ENCODE peak calls at places on chromosomes 4 and X, in eight cellular contexts. M is neural progenitor cell; N is KBM-7; Y is activated effector memory CD4-positive, alpha-beta T cell treated with Interleukin-2 at 50 U/mL for 16 hours; V is hepatocyte; P is Right ventricle myocardium superior; F is AG04450; R is GF-D8. Z is an unnamed sample.

GRCh38 chrX:45850775-45851433 is 650.2 kb upstream of the DIPK2B start:
- DNase-seq in M (peak; percentile 63), N (peak; percentile 73), Y (peak; percentile 2), V (peak; percentile 50), P (peak; percentile 40), F (no peak), R (no peak), Z (peak; percentile 13)

GRCh38 chr4:56681158-56681848 is at the start of gene HOPX:
- DNase-seq in M (no peak), N (no peak), Y (peak; percentile 7), V (peak; percentile 69), P (peak; percentile 50), F (no peak), R (no peak), Z (peak; percentile 15)

GRCh38 chr4:168509786-168510185 is 12.9 kb downstream of the PALLD start:
- DNase-seq in M (no peak), N (no peak), Y (no peak), V (no peak), P (no peak), F (peak; percentile 69), R (peak; percentile 39), Z (no peak)

GRCh38 chr4:51995647-51996046 is 24.5 kb downstream of the LRRC66 start:
- DNase-seq in M (peak; percentile 13), N (no peak), Y (no peak), V (no peak), P (no peak), F (no peak), R (no peak), Z (no peak)

GRCh38 chr4:154719087-154719486 is 24.7 kb upstream of the LRAT start:
- DNase-seq in M (no peak), N (no peak), Y (no peak), V (no peak), P (no peak), F (no peak), R (no peak), Z (no peak)

GRCh38 chr4:169188204-169188603 is 82.6 kb downstream of the SH3RF1 start:
- DNase-seq in M (no peak), N (no peak), Y (no peak), V (no peak), P (no peak), F (no peak), R (no peak), Z (no peak)

GRCh38 chrX:148600581-148600980 is 100.2 kb downstream of the AFF2 start:
- DNase-seq in M (no peak), N (no peak), Y (no peak), V (no peak), P (no peak), F (no peak), R (no peak), Z (no peak)

GRCh38 chr4:173074501-173074946 is 94.1 kb upstream of the GALNT7 start:
- DNase-seq in M (peak; percentile 49), N (peak; percentile 5), Y (no peak), V (peak; percentile 68), P (no peak), F (peak; percentile 67), R (peak; percentile 25), Z (peak; percentile 98)

GRCh38 chrX:106300656-106301055 is 132.6 kb downstream of the PWWP3B start:
- DNase-seq in M (no peak), N (no peak), Y (no peak), V (no peak), P (no peak), F (no peak), R (no peak), Z (no peak)

GRCh38 chr4:20178902-20179576 is 72.7 kb upstream of the SLIT2 start:
- DNase-seq in M (no peak), N (no peak), Y (no peak), V (no peak), P (no peak), F (no peak), R (no peak), Z (no peak)

GRCh38 chrX:276588-277171 is 4.5 kb upstream of the PLCXD1 start:
- DNase-seq in M (peak; percentile 27), N (no peak), Y (no peak), V (peak; percentile 69), P (peak; percentile 52), F (no peak), R (no peak), Z (no peak)

GRCh38 chrX:153490217-153490616 is 4.6 kb upstream of the BGN start:
- DNase-seq in M (no peak), N (no peak), Y (no peak), V (no peak), P (no peak), F (no peak), R (no peak), Z (no peak)

GRCh38 chr4:184306949-184307348 is 89.3 kb upstream of the ENPP6 start:
- DNase-seq in M (no peak), N (no peak), Y (no peak), V (no peak), P (no peak), F (no peak), R (no peak), Z (no peak)

GRCh38 chr4:39750216-39750615 is 52.3 kb downstream of the UBE2K start:
- DNase-seq in M (no peak), N (no peak), Y (no peak), V (no peak), P (no peak), F (no peak), R (no peak), Z (no peak)

GRCh38 chrX:10633722-10634121 is 13.3 kb upstream of the MID1 start:
- DNase-seq in M (no peak), N (no peak), Y (no peak), V (peak; percentile 54), P (no peak), F (peak; percentile 68), R (no peak), Z (no peak)

GRCh38 chrX:10450229-10450958 is 170.0 kb downstream of the MID1 start:
- DNase-seq in M (no peak), N (no peak), Y (no peak), V (no peak), P (no peak), F (no peak), R (no peak), Z (no peak)

GRCh38 chr4:84814100-84814750 is 152.3 kb downstream of the WDFY3 start:
- DNase-seq in M (no peak), N (no peak), Y (no peak), V (peak; percentile 74), P (no peak), F (peak; percentile 61), R (no peak), Z (peak; percentile 23)

GRCh38 chr4:129641179-129641578 is 545.2 kb downstream of the C4orf33 start:
- DNase-seq in M (peak; percentile 51), N (peak; percentile 82), Y (no peak), V (peak; percentile 68), P (peak; percentile 36), F (no peak), R (peak; percentile 42), Z (peak; percentile 25)

GRCh38 chrX:140503714-140504351 is 1.0 kb downstream of the SOX3 start:
- DNase-seq in M (peak; percentile 75), N (no peak), Y (no peak), V (peak; percentile 53), P (no peak), F (no peak), R (no peak), Z (no peak)

GRCh38 chr4:172270421-172270820 is 457.2 kb downstream of the GALNTL6 start:
- DNase-seq in M (no peak), N (no peak), Y (no peak), V (peak; percentile 8), P (no peak), F (no peak), R (no peak), Z (no peak)